ENCODE peak calls at places on chromosomes 12 and 14, in six cellular contexts. One of them, this sample, is unnamed.
A peak's percentile ranks its signal among the peaks of the same experiment; 100 is the strongest.

GRCh38 chr14:52259452-52259851 is 8.0 kb upstream of the PTGDR start:
- DNase-seq in ovary: no peak
- DNase-seq in uterus: no peak
- DNase-seq in vagina: no peak
- DNase-seq in upper lobe of left lung: no peak
- DNase-seq in adrenal gland: no peak
- DNase-seq in this sample: no peak

GRCh38 chr14:81471062-81471461 is 62.6 kb downstream of the SEL1L start:
- DNase-seq in uterus: no peak
- DNase-seq in upper lobe of left lung: no peak
- DNase-seq in adrenal gland: no peak
- DNase-seq in ovary: no peak
- DNase-seq in vagina: no peak
- DNase-seq in this sample: no peak

GRCh38 chr12:3748620-3749019 is 4.3 kb downstream of the CRACR2A start:
- DNase-seq in uterus: no peak
- DNase-seq in upper lobe of left lung: no peak
- DNase-seq in vagina: peak; percentile 49
- DNase-seq in adrenal gland: no peak
- DNase-seq in ovary: no peak
- DNase-seq in this sample: no peak

GRCh38 chr12:73678335-73678734 is 859.3 kb upstream of the ATXN7L3B start:
- DNase-seq in uterus: no peak
- DNase-seq in vagina: no peak
- DNase-seq in upper lobe of left lung: no peak
- DNase-seq in ovary: no peak
- DNase-seq in adrenal gland: no peak
- DNase-seq in this sample: no peak

GRCh38 chr12:57772429-57773322 is at the start of gene EEF1AKMT3:
- DNase-seq in uterus: peak; percentile 63
- DNase-seq in vagina: no peak
- DNase-seq in upper lobe of left lung: peak; percentile 90
- DNase-seq in adrenal gland: peak; percentile 75
- DNase-seq in ovary: peak; percentile 74
- DNase-seq in this sample: peak; percentile 90

GRCh38 chr12:132393991-132394949 is 64.9 kb upstream of the GALNT9 start:
- DNase-seq in ovary: no peak
- DNase-seq in adrenal gland: no peak
- DNase-seq in upper lobe of left lung: peak; percentile 51
- DNase-seq in vagina: no peak
- DNase-seq in uterus: no peak
- DNase-seq in this sample: peak; percentile 43

GRCh38 chr12:16579041-16579440 is 26.9 kb downstream of the LMO3 start:
- DNase-seq in upper lobe of left lung: no peak
- DNase-seq in uterus: no peak
- DNase-seq in vagina: no peak
- DNase-seq in adrenal gland: no peak
- DNase-seq in ovary: no peak
- DNase-seq in this sample: no peak

GRCh38 chr14:89924224-89924623 is 30.3 kb downstream of the EFCAB11 start:
- DNase-seq in adrenal gland: no peak
- DNase-seq in ovary: no peak
- DNase-seq in vagina: no peak
- DNase-seq in uterus: no peak
- DNase-seq in upper lobe of left lung: no peak
- DNase-seq in this sample: no peak

GRCh38 chr14:87698496-87698895 is 294.5 kb downstream of the GALC start:
- DNase-seq in vagina: no peak
- DNase-seq in upper lobe of left lung: no peak
- DNase-seq in adrenal gland: no peak
- DNase-seq in ovary: no peak
- DNase-seq in uterus: no peak
- DNase-seq in this sample: no peak

GRCh38 chr12:100020370-100020769 is 35.6 kb upstream of the ANKS1B start:
- DNase-seq in uterus: no peak
- DNase-seq in vagina: no peak
- DNase-seq in ovary: no peak
- DNase-seq in upper lobe of left lung: no peak
- DNase-seq in adrenal gland: no peak
- DNase-seq in this sample: no peak

GRCh38 chr12:18224745-18225144 is 36.6 kb upstream of the PIK3C2G start:
- DNase-seq in upper lobe of left lung: no peak
- DNase-seq in uterus: no peak
- DNase-seq in adrenal gland: no peak
- DNase-seq in ovary: no peak
- DNase-seq in vagina: no peak
- DNase-seq in this sample: no peak

GRCh38 chr14:57575482-57575881 is 81.8 kb upstream of the CCDC198 start:
- DNase-seq in upper lobe of left lung: no peak
- DNase-seq in ovary: no peak
- DNase-seq in adrenal gland: no peak
- DNase-seq in uterus: no peak
- DNase-seq in vagina: no peak
- DNase-seq in this sample: no peak

GRCh38 chr12:20017772-20018171 is 350.6 kb upstream of the PDE3A start:
- DNase-seq in uterus: no peak
- DNase-seq in adrenal gland: no peak
- DNase-seq in ovary: no peak
- DNase-seq in upper lobe of left lung: no peak
- DNase-seq in vagina: no peak
- DNase-seq in this sample: no peak

GRCh38 chr12:124852329-124852831 is 11.3 kb downstream of the SCARB1 start:
- DNase-seq in uterus: no peak
- DNase-seq in adrenal gland: peak; percentile 70
- DNase-seq in upper lobe of left lung: no peak
- DNase-seq in vagina: no peak
- DNase-seq in ovary: peak; percentile 61
- DNase-seq in this sample: peak; percentile 88

GRCh38 chr12:93946542-93947150 is 201.7 kb upstream of the PLXNC1 start:
- DNase-seq in ovary: no peak
- DNase-seq in vagina: no peak
- DNase-seq in upper lobe of left lung: no peak
- DNase-seq in adrenal gland: no peak
- DNase-seq in uterus: no peak
- DNase-seq in this sample: no peak

GRCh38 chr14:105052110-105052458 is 13.1 kb downstream of the GPR132 start:
- DNase-seq in upper lobe of left lung: no peak
- DNase-seq in vagina: no peak
- DNase-seq in adrenal gland: no peak
- DNase-seq in ovary: no peak
- DNase-seq in uterus: no peak
- DNase-seq in this sample: peak; percentile 17

DNA sequence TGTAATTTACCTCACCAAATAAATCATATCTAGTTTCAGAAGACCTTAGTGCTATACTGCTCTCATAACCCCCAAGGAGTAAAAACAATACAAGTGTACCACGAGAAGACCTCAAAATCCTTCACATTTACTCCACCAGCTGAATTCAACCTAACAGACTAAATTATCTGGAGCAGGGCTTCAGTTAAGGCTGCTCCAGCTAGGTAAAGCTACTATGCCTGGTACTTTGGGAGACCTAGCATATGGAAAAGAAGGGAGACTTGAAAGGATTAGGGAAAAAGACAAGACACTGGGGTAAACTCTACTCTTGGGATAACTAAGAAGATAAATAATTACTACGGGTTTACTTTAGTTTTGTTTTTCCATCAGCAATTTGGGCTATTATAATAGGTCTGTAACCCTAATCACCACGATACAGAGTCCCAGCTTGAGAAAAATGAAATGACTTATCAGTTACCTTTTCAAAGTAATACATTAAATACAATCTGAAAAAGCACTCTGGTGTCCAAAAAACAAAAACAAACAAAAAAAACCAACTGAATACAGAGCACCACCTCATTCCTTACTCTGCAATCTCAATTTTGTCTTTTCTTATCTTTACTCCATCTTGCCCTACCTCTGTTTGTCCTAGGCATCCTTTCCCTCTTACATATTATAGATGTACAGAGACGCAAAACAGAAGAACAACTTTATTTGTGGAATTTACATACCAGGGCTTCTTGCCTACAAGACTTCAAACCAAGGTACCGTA is 2.1 kb downstream of the EML5 start:
- DNase-seq in uterus: no peak
- DNase-seq in upper lobe of left lung: no peak
- DNase-seq in adrenal gland: no peak
- DNase-seq in vagina: no peak
- DNase-seq in ovary: no peak
- DNase-seq in this sample: no peak
- H3K27me3 ChIP-seq in uterus: no peaks in the 10 kb centered on the region
- H3K27me3 ChIP-seq in upper lobe of left lung: no peaks in the 10 kb centered on the region
- H3K27me3 ChIP-seq in adrenal gland: no peaks in the 10 kb centered on the region
- H3K27me3 ChIP-seq in vagina: no peaks in the 10 kb centered on the region
- H3K27me3 ChIP-seq in ovary: no peaks in the 10 kb centered on the region
- H3K27me3 ChIP-seq in this sample: peaks cover 34% of the 10 kb centered on the region

DNA sequence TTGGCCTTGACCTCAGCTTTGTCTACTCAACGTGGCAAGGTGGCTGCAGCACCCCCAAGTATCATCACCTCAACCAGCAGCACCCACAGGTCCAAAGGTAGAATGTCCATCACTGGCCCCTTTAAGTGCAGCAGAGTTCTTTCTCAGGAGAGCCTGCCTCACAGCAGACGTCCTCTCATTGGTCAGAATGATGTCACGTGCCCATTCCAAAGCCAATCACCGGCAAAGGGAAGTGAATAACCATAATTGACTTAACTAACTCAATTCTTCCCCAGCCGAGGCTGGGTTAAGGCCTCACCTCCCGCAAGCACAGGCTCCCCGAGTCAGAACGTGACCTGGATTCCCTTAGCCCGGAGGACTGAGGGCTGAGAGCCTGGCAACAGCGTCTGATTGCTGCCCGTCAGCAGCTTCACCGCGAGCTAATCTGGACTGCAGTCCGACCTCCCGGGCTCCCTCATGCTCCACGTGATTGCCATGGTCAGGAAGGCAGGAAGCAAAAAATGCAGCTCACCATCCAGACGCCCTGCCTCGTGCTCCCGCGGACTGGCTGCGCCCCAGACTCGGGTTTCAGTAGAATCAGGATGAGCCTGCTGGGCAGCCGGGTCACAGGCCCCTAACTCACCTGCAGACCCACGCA is 92.1 kb upstream of the FZD10 start:
- DNase-seq in upper lobe of left lung: peak; percentile 62
- DNase-seq in vagina: no peak
- DNase-seq in adrenal gland: peak; percentile 10
- DNase-seq in uterus: no peak
- DNase-seq in ovary: peak; percentile 16
- DNase-seq in this sample: no peak
- TF ChIP-seq POLR2A in upper lobe of left lung: no peak
- TF ChIP-seq POLR2A in vagina: no peak
- TF ChIP-seq POLR2A in adrenal gland: no peak
- TF ChIP-seq POLR2A in uterus: no peak
- TF ChIP-seq POLR2A in ovary: no peak
- TF ChIP-seq POLR2A in this sample: no peak

GRCh38 chr14:93184391-93185332 is at the start of the genes LYSET and MOAP1:
- DNase-seq in adrenal gland: peak; percentile 90
- DNase-seq in uterus: peak; percentile 83
- DNase-seq in vagina: peak; percentile 90
- DNase-seq in ovary: peak; percentile 89
- DNase-seq in upper lobe of left lung: peak; percentile 98
- DNase-seq in this sample: peak; percentile 98
- TF ChIP-seq CTCF in adrenal gland: peak; percentile 17
- TF ChIP-seq CTCF in uterus: peak; percentile 29
- TF ChIP-seq CTCF in vagina: peak; percentile 11
- TF ChIP-seq CTCF in ovary: no peak
- TF ChIP-seq CTCF in upper lobe of left lung: peak; percentile 28
- TF ChIP-seq CTCF in this sample: peak; percentile 50

GRCh38 chr14:99736600-99737371 is 52.7 kb downstream of the CYP46A1 start:
- DNase-seq in ovary: no peak
- DNase-seq in adrenal gland: peak; percentile 35
- DNase-seq in vagina: no peak
- DNase-seq in upper lobe of left lung: no peak
- DNase-seq in uterus: no peak
- DNase-seq in this sample: no peak
- H3K27me3 ChIP-seq in ovary: no peaks in the 10 kb centered on the region
- H3K27me3 ChIP-seq in adrenal gland: no peaks in the 10 kb centered on the region
- H3K27me3 ChIP-seq in vagina: no peaks in the 10 kb centered on the region
- H3K27me3 ChIP-seq in upper lobe of left lung: no peaks in the 10 kb centered on the region
- H3K27me3 ChIP-seq in uterus: no peaks in the 10 kb centered on the region
- H3K27me3 ChIP-seq in this sample: no peaks in the 10 kb centered on the region

GRCh38 chr14:100486025-100486828 is 101.0 kb downstream of the BEGAIN start:
- DNase-seq in uterus: peak; percentile 67
- DNase-seq in vagina: peak; percentile 74
- DNase-seq in adrenal gland: peak; percentile 73
- DNase-seq in ovary: peak; percentile 84
- DNase-seq in upper lobe of left lung: peak; percentile 41
- DNase-seq in this sample: no peak
- TF ChIP-seq POLR2A in uterus: no peak
- TF ChIP-seq POLR2A in vagina: no peak
- TF ChIP-seq POLR2A in adrenal gland: no peak
- TF ChIP-seq POLR2A in ovary: no peak
- TF ChIP-seq POLR2A in upper lobe of left lung: no peak
- TF ChIP-seq POLR2A in this sample: no peak

DNA sequence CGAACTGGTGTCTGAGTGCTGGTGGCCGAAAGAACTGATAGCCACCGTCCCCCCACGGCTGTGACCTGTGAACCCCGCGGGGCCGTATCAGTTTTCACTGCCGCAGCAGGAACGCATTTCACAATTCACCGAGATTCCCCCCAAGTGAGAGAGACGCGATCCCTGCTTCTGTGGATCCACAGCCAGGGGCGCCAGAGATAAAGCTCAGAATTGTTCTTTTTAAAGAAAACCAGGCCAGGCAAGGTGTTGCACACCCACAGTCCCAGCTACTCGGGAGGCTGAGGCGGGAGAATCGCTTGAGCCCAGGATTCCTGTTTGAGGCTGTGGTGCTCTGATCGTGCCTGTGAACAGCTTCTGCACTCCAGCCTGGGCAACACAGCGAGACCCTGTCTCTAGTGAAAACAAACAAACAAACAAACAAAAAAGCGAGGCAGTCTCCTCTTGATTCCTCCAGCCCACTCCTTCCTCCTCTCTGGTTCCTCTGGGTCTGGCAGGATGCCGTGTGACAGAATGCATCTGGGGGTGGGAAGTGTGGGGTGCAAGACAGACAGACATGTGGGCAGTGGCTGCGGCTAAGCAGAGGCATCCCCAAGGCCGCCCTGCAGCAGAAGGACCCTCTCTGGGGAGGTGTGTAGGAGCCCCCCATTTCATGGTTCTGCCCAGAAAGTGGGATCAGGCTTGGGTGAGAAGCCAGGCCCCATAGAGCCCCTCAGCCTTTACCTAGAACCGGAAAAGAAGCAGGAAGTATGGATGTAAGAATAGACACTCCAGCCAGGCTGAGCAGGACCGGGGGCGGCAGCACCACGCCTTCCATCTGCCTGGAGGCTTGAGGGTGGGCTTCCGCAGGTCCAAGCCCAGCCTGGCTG is 39.2 kb upstream of the PPP1R13B start:
- DNase-seq in uterus: no peak
- DNase-seq in ovary: no peak
- DNase-seq in vagina: no peak
- DNase-seq in adrenal gland: no peak
- DNase-seq in upper lobe of left lung: no peak
- DNase-seq in this sample: no peak
- TF ChIP-seq CTCF in uterus: peak; percentile 28
- TF ChIP-seq CTCF in ovary: no peak
- TF ChIP-seq CTCF in vagina: no peak
- TF ChIP-seq CTCF in adrenal gland: no peak
- TF ChIP-seq CTCF in upper lobe of left lung: no peak
- TF ChIP-seq CTCF in this sample: no peak

This sample was measured in spleen.